ENCODE peak calls at places on chromosomes 13 and 19, in five cellular contexts. B, T, X, V and Q are unnamed samples. For H3K4me1, the result is how much of the 10 kb centered on the place peaks cover.

GRCh38 chr13:95323930-95324662 is 22.8 kb upstream of the ABCC4 start:
- DNase-seq in B (no peak), T (no peak), X (no peak), V (no peak), Q (no peak)

GRCh38 chr13:79782541-79783216 is 301.7 kb downstream of the NDFIP2 start:
- DNase-seq in B (no peak), T (peak), X (peak), V (peak), Q (peak)

GRCh38 chr13:101982903-101983302 is 418.9 kb downstream of the FGF14 start:
- DNase-seq in B (no peak), T (no peak), X (no peak), V (no peak), Q (no peak)

GRCh38 chr13:20740021-20740420 is 33.7 kb downstream of the EEF1AKMT1 start:
- DNase-seq in B (no peak), T (no peak), X (no peak), V (no peak), Q (no peak)

GRCh38 chr13:30431269-30431950 is 9.1 kb downstream of the UBE2L5 start:
- DNase-seq in B (no peak), T (no peak), X (no peak), V (no peak), Q (no peak)

GRCh38 chr13:111005808-111006494 is 91.1 kb upstream of the ANKRD10 start:
- DNase-seq in B (peak), T (peak), X (peak), V (no peak), Q (no peak)

GRCh38 chr19:13978721-13979191 is 26.4 kb downstream of the DCAF15 start:
- DNase-seq in B (no peak), T (no peak), X (no peak), V (no peak), Q (no peak)

GRCh38 chr13:32538234-32538620 is 368 bp downstream of the N4BP2L2 start:
- DNase-seq in B (no peak), T (peak), X (peak), V (no peak), Q (no peak)

GRCh38 chr13:78978381-78978998 is 319.5 kb upstream of the OBI1 start:
- DNase-seq in B (peak), T (no peak), X (peak), V (no peak), Q (peak)

GRCh38 chr13:20414475-20415287 is 111.0 kb downstream of the CRYL1 start:
- DNase-seq in B (peak), T (no peak), X (no peak), V (no peak), Q (no peak)

GRCh38 chr13:60095300-60095699 is 68.4 kb downstream of the DIAPH3 start:
- DNase-seq in B (no peak), T (no peak), X (no peak), V (no peak), Q (no peak)

GRCh38 chr13:101631403-101631802 is 178.9 kb downstream of the ITGBL1 start:
- DNase-seq in B (no peak), T (no peak), X (no peak), V (no peak), Q (no peak)

GRCh38 chr19:12847159-12848139 is 9.1 kb downstream of the MAST1 start:
- DNase-seq in B (peak), T (peak), X (peak), V (no peak), Q (no peak)

GRCh38 chr13:27500806-27501534 is 50.6 kb upstream of the MTIF3 start:
- DNase-seq in B (no peak), T (no peak), X (peak), V (no peak), Q (no peak)

GRCh38 chr13:31437975-31438374 is 238.2 kb downstream of the B3GLCT start:
- DNase-seq in B (no peak), T (no peak), X (no peak), V (no peak), Q (no peak)

GRCh38 chr13:31756346-31756745 is 17.0 kb downstream of the RXFP2 start:
- DNase-seq in B (no peak), T (no peak), X (no peak), V (no peak), Q (no peak)

GRCh38 chr19:38700350-38700932 is 43.8 kb downstream of the CAPN12 start:
- DNase-seq in B (no peak), T (no peak), X (no peak), V (no peak), Q (no peak)

GRCh38 chr13:75326173-75327131 is 155.5 kb downstream of the TBC1D4 start:
- DNase-seq in B (no peak), T (no peak), X (no peak), V (no peak), Q (no peak)
- H3K4me3 ChIP-seq in B (no peak), T (peak), X (peak), V (no peak), Q (no peak)

DNA sequence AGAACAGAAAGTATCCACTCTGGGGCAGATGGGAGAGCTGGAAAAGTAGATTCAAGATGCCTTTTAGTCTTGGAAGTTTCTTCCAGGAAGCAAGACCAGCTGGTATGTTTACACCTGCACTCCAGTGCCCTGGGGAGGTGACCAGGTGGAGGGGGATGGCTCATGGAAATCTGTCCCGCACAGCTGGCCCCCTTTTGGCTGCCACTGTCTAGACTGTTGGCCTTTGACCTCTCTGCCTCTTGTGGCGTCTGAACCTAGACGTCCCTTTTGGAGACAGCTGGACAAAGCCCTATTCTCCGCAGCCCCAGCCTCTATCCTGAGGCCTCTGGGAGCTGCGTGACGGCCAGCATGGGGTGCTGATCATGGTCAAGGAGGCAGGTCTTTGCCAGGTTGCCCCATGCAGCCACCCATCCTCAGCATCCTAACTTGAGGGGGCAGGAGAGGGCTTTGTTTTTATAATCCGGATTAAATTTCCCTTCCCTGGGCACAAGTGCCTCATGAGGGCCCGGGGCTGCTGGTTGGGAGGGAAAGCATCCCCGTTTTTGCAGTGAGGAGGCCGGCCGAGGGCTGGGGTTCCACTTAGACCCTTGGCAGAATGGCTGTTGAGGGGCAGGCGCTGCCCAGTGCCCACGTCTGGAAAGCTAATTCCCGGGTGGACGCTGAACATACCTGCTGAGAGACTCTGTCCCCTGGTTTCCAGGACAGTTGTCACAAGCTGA is 17.3 kb upstream of the GDF15 start:
- DNase-seq in B (no peak), T (no peak), X (no peak), V (no peak), Q (no peak)
- H3K4me1 ChIP-seq in B (under half), T (under half), X (under half), V (under half), Q (under half)

GRCh38 chr19:10268077-10268476 is 2.8 kb upstream of the ICAM1 start:
- DNase-seq in B (no peak), T (no peak), X (no peak), V (no peak), Q (no peak)
- H3K27ac ChIP-seq in B (peak), T (peak), X (peak), V (no peak), Q (no peak)

GRCh38 chr13:105572401-105572800 is 963.1 kb downstream of the EFNB2 start:
- DNase-seq in B (no peak), T (no peak), X (no peak), V (no peak), Q (no peak)
- H3K4me3 ChIP-seq in B (no peak), T (no peak), X (no peak), V (no peak), Q (no peak)

GRCh38 chr13:106378263-106378662 is 157.2 kb downstream of the EFNB2 start:
- DNase-seq in B (no peak), T (no peak), X (no peak), V (no peak), Q (no peak)

GRCh38 chr13:106375085-106375484 is 160.4 kb downstream of the EFNB2 start:
- DNase-seq in B (no peak), T (no peak), X (no peak), V (no peak), Q (no peak)

GRCh38 chr13:106374631-106375030 is 160.8 kb downstream of the EFNB2 start:
- DNase-seq in B (no peak), T (no peak), X (no peak), V (no peak), Q (no peak)

GRCh38 chr13:106377341-106377740 is 158.1 kb downstream of the EFNB2 start:
- DNase-seq in B (no peak), T (no peak), X (no peak), V (no peak), Q (no peak)

DNA sequence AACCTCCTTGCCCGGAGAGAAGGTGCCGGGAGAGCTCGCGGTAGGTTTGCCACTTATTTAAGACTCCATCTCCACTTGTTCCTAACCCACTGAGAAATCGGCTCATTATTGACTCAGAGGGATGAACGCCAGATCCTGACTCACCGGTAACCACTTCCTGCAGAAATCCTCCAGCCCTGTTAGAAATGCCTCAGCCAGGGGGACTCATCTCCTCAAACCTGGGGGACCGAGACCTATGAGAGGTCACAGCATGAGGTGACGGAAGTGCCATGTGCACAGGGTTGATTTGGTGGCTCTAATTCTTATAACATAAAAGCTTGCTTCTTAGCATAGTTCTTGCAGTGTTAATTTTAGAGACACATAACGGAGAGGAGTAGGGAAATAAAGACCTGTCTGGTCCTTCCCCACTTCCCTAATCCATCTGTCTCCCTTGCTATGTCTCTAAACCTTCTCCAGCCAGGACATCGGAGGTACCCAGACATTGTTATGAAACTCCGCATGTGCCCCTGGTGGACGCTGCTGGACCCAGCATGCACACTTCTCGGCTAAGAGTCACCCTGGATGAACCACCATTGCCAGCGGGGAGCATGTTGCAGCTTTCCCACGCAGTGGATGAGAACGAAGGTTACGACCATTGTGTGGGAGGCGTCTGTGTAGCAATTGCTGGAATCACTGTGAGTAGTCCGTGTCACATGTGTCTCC is 158.9 kb downstream of the EFNB2 start:
- DNase-seq in B (no peak), T (no peak), X (no peak), V (no peak), Q (no peak)
- H3K4me1 ChIP-seq in B (under half), T (under half), X (under half), V (under half), Q (under half)

GRCh38 chr13:48624858-48625257 is 28.9 kb upstream of the CYSLTR2 start:
- DNase-seq in B (no peak), T (no peak), X (no peak), V (no peak), Q (no peak)
- H3K27ac ChIP-seq in B (no peak), T (no peak), X (peak), V (no peak), Q (no peak)

GRCh38 chr13:72109863-72110262 is 242.9 kb upstream of the DACH1 start:
- DNase-seq in B (no peak), T (no peak), X (no peak), V (no peak), Q (no peak)

GRCh38 chr13:72113070-72113469 is 246.1 kb upstream of the DACH1 start:
- DNase-seq in B (no peak), T (no peak), X (no peak), V (no peak), Q (no peak)

GRCh38 chr13:72112216-72112615 is 245.2 kb upstream of the DACH1 start:
- DNase-seq in B (no peak), T (no peak), X (no peak), V (no peak), Q (no peak)
- H3K4me3 ChIP-seq in B (no peak), T (no peak), X (no peak), V (no peak), Q (no peak)